ENCODE peak calls at places on chromosomes 13 and 19, in nine cellular contexts. One of them, this sample, is unnamed.

GRCh38 chr19:36225219-36225892 is 10.4 kb downstream of the ZNF146 start:
- DNase-seq in right atrium auricular region: no peak
- DNase-seq in colonic mucosa: no peak
- DNase-seq in keratinocyte: no peak
- DNase-seq in IMR-90: peak; percentile 80
- DNase-seq in cardiac muscle cell: no peak
- DNase-seq in lung: no peak
- DNase-seq in GM12865: no peak
- DNase-seq in tibial nerve: no peak
- DNase-seq in this sample: no peak

GRCh38 chr13:106518535-106518934 is 16.9 kb downstream of the EFNB2 start:
- DNase-seq in tibial nerve: no peak
- DNase-seq in IMR-90: no peak
- DNase-seq in cardiac muscle cell: no peak
- DNase-seq in colonic mucosa: no peak
- DNase-seq in keratinocyte: no peak
- DNase-seq in right atrium auricular region: no peak
- DNase-seq in GM12865: no peak
- DNase-seq in lung: no peak
- DNase-seq in this sample: no peak

GRCh38 chr13:42970824-42971669 is 21.0 kb downstream of the EPSTI1 start:
- DNase-seq in right atrium auricular region: no peak
- DNase-seq in lung: no peak
- DNase-seq in IMR-90: peak; percentile 43
- DNase-seq in cardiac muscle cell: peak; percentile 58
- DNase-seq in GM12865: peak; percentile 81
- DNase-seq in colonic mucosa: peak; percentile 70
- DNase-seq in tibial nerve: no peak
- DNase-seq in keratinocyte: no peak
- DNase-seq in this sample: peak; percentile 72

GRCh38 chr19:56508282-56508778 is 675 bp downstream of the ZNF471 start:
- DNase-seq in colonic mucosa: no peak
- DNase-seq in cardiac muscle cell: no peak
- DNase-seq in tibial nerve: no peak
- DNase-seq in right atrium auricular region: no peak
- DNase-seq in IMR-90: no peak
- DNase-seq in keratinocyte: no peak
- DNase-seq in GM12865: no peak
- DNase-seq in lung: no peak
- DNase-seq in this sample: no peak

GRCh38 chr19:45448887-45449299 is 18.9 kb upstream of the FOSB start:
- DNase-seq in IMR-90: peak; percentile 15
- DNase-seq in colonic mucosa: no peak
- DNase-seq in cardiac muscle cell: no peak
- DNase-seq in tibial nerve: no peak
- DNase-seq in lung: no peak
- DNase-seq in right atrium auricular region: no peak
- DNase-seq in keratinocyte: peak; percentile 86
- DNase-seq in GM12865: no peak
- DNase-seq in this sample: peak; percentile 90

GRCh38 chr13:95784161-95784880 is 107.4 kb downstream of the DNAJC3 start:
- DNase-seq in GM12865: no peak
- DNase-seq in lung: no peak
- DNase-seq in keratinocyte: peak; percentile 21
- DNase-seq in IMR-90: peak; percentile 91
- DNase-seq in colonic mucosa: no peak
- DNase-seq in right atrium auricular region: no peak
- DNase-seq in cardiac muscle cell: no peak
- DNase-seq in tibial nerve: no peak
- DNase-seq in this sample: peak; percentile 60

GRCh38 chr19:1854032-1854541 is 5.8 kb upstream of the REXO1 start:
- DNase-seq in colonic mucosa: no peak
- DNase-seq in GM12865: no peak
- DNase-seq in lung: no peak
- DNase-seq in keratinocyte: no peak
- DNase-seq in cardiac muscle cell: no peak
- DNase-seq in IMR-90: no peak
- DNase-seq in right atrium auricular region: no peak
- DNase-seq in tibial nerve: no peak
- DNase-seq in this sample: no peak

GRCh38 chr13:60583196-60583908 is 186.3 kb downstream of the TDRD3 start:
- DNase-seq in GM12865: no peak
- DNase-seq in tibial nerve: peak; percentile 22
- DNase-seq in IMR-90: peak; percentile 16
- DNase-seq in lung: no peak
- DNase-seq in right atrium auricular region: no peak
- DNase-seq in keratinocyte: no peak
- DNase-seq in cardiac muscle cell: no peak
- DNase-seq in colonic mucosa: peak; percentile 19
- DNase-seq in this sample: no peak

GRCh38 chr13:28425796-28426195 is 69.1 kb downstream of the FLT1 start:
- DNase-seq in tibial nerve: no peak
- DNase-seq in lung: no peak
- DNase-seq in colonic mucosa: no peak
- DNase-seq in cardiac muscle cell: no peak
- DNase-seq in GM12865: no peak
- DNase-seq in right atrium auricular region: no peak
- DNase-seq in IMR-90: peak; percentile 53
- DNase-seq in keratinocyte: no peak
- DNase-seq in this sample: no peak

DNA sequence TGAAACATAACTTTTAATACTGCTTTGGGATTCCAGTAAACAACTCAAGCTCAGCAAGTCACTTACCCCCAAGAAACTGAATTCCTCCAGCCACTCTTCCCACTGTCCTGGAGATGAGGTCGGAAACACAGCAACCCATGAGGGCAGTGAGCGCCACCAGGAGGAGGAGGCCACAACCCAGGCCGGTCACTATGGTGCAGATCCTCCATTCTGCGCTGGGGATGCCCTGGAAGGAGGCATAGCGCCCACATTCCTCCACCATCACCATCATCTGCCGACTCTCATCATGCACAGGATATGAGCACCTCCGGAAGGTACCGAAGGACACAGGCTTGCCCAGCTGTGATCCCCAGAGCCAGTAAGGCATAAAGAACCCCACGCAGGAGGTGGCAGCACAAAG is 2.2 kb downstream of the LHFPL6 start:
- DNase-seq in IMR-90: no peak
- DNase-seq in lung: no peak
- DNase-seq in right atrium auricular region: peak; percentile 66
- DNase-seq in cardiac muscle cell: no peak
- DNase-seq in colonic mucosa: no peak
- DNase-seq in keratinocyte: no peak
- DNase-seq in GM12865: no peak
- DNase-seq in tibial nerve: peak; percentile 38
- DNase-seq in this sample: no peak
- TF ChIP-seq CTCF in IMR-90: peak; percentile 18
- TF ChIP-seq CTCF in lung: no peak
- TF ChIP-seq CTCF in right atrium auricular region: peak; percentile 68
- TF ChIP-seq CTCF in cardiac muscle cell: peak; percentile 35
- TF ChIP-seq CTCF in colonic mucosa: no peak
- TF ChIP-seq CTCF in keratinocyte: no peak
- TF ChIP-seq CTCF in GM12865: no peak
- TF ChIP-seq CTCF in tibial nerve: no peak
- TF ChIP-seq CTCF in this sample: no peak

GRCh38 chr19:55391702-55392615 is 6.2 kb downstream of the RPL28 start:
- DNase-seq in lung: no peak
- DNase-seq in colonic mucosa: no peak
- DNase-seq in cardiac muscle cell: no peak
- DNase-seq in keratinocyte: no peak
- DNase-seq in right atrium auricular region: no peak
- DNase-seq in tibial nerve: no peak
- DNase-seq in IMR-90: peak; percentile 77
- DNase-seq in GM12865: no peak
- DNase-seq in this sample: peak; percentile 79
- H3K4me3 ChIP-seq in lung: no peak overlapping the region
- H3K4me3 ChIP-seq in colonic mucosa: no peak overlapping the region
- H3K4me3 ChIP-seq in cardiac muscle cell: no peak overlapping the region
- H3K4me3 ChIP-seq in keratinocyte: no peak overlapping the region
- H3K4me3 ChIP-seq in right atrium auricular region: no peak overlapping the region
- H3K4me3 ChIP-seq in tibial nerve: no peak overlapping the region
- H3K4me3 ChIP-seq in IMR-90: no peak overlapping the region
- H3K4me3 ChIP-seq in GM12865: no peak overlapping the region
- H3K4me3 ChIP-seq in this sample: no peak overlapping the region

DNA sequence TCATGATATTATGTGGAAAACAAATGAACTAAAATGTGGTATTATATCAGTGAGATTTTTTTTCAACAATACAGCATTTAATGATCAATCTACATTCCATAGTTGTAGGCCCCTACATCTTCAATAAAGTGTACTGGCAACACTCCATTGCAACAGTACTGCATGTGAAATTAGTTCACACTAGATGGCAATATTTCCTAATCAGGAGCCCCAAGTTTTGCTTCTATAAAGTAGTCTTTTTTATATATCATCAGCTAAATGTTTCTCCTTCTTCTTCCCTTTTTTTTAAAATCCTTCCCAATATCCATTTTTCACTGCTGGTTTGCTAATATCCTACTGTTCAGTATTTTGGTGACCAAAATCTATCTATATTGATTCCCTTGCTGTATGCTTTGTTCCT is 528.3 kb upstream of the ATXN8OS start:
- DNase-seq in tibial nerve: no peak
- DNase-seq in lung: no peak
- DNase-seq in GM12865: no peak
- DNase-seq in right atrium auricular region: no peak
- DNase-seq in cardiac muscle cell: peak; percentile 37
- DNase-seq in keratinocyte: no peak
- DNase-seq in IMR-90: no peak
- DNase-seq in colonic mucosa: no peak
- DNase-seq in this sample: peak; percentile 29
- TF ChIP-seq CTCF in tibial nerve: no peak
- TF ChIP-seq CTCF in lung: no peak
- TF ChIP-seq CTCF in GM12865: peak; percentile 6
- TF ChIP-seq CTCF in right atrium auricular region: no peak
- TF ChIP-seq CTCF in cardiac muscle cell: no peak
- TF ChIP-seq CTCF in keratinocyte: no peak
- TF ChIP-seq CTCF in IMR-90: no peak
- TF ChIP-seq CTCF in colonic mucosa: peak; percentile 30
- TF ChIP-seq CTCF in this sample: peak; percentile 11

DNA sequence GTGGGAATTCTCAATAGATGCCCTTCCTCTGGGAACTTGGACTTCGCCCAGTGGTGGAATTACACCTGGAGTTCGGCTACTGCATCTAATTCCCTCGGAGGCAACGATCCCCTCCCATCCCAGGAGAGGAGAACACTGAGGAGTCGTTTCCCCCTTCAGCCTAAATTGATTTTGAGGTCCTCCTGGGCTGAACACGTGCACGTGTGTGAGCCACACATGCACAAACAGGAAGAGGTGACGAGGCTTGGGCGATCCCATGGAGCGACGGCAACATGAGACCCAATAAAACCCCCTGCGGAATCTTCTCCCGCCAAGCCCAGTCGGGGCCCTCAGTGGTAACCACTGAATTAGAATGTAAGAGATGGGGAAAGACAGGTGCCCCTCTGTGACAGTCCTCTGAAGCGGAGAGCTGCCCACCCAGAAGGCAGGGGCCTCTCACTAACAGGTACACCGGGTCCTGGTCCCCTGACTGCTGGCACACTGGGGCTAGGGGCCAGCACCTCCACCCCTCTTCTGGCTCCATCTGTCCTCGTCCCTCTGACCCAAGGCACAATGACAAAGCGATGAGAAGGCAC is 4.5 kb downstream of the MLLT1 start:
- DNase-seq in keratinocyte: no peak
- DNase-seq in lung: no peak
- DNase-seq in colonic mucosa: no peak
- DNase-seq in right atrium auricular region: no peak
- DNase-seq in tibial nerve: no peak
- DNase-seq in IMR-90: no peak
- DNase-seq in GM12865: no peak
- DNase-seq in cardiac muscle cell: no peak
- DNase-seq in this sample: no peak
- H3K4me3 ChIP-seq in keratinocyte: no peak overlapping the region
- H3K4me3 ChIP-seq in lung: no peak overlapping the region
- H3K4me3 ChIP-seq in colonic mucosa: no peak overlapping the region
- H3K4me3 ChIP-seq in right atrium auricular region: no peak overlapping the region
- H3K4me3 ChIP-seq in tibial nerve: no peak overlapping the region
- H3K4me3 ChIP-seq in IMR-90: no peak overlapping the region
- H3K4me3 ChIP-seq in GM12865: no peak overlapping the region
- H3K4me3 ChIP-seq in cardiac muscle cell: no peak overlapping the region
- H3K4me3 ChIP-seq in this sample: no peak overlapping the region

GRCh38 chr19:2960120-2960519 is 15.3 kb upstream of the ZNF77 start:
- DNase-seq in colonic mucosa: no peak
- DNase-seq in lung: no peak
- DNase-seq in cardiac muscle cell: no peak
- DNase-seq in tibial nerve: no peak
- DNase-seq in IMR-90: no peak
- DNase-seq in right atrium auricular region: no peak
- DNase-seq in GM12865: no peak
- DNase-seq in keratinocyte: no peak
- DNase-seq in this sample: no peak
- TF ChIP-seq CTCF in colonic mucosa: no peak
- TF ChIP-seq CTCF in lung: no peak
- TF ChIP-seq CTCF in cardiac muscle cell: no peak
- TF ChIP-seq CTCF in tibial nerve: no peak
- TF ChIP-seq CTCF in IMR-90: no peak
- TF ChIP-seq CTCF in right atrium auricular region: no peak
- TF ChIP-seq CTCF in GM12865: no peak
- TF ChIP-seq CTCF in keratinocyte: no peak
- TF ChIP-seq CTCF in this sample: no peak

This sample was measured in epithelial cell of esophagus.